ENCODE peak calls at places on chromosomes 12 and 14, in eight cellular contexts. E, R, A, G, P, L, V and Q are unnamed samples.

GRCh38 chr12:73598626-73599025 is 939.0 kb upstream of the ATXN7L3B start:
- DNase-seq in E (no peak), R (no peak), A (peak; percentile 14), G (no peak), P (no peak), L (no peak), V (no peak), Q (no peak)

GRCh38 chr14:105491366-105492006 is 440 bp downstream of the TEDC1 start:
- DNase-seq in E (peak; percentile 83), R (no peak), A (peak; percentile 73), G (peak; percentile 74), P (peak; percentile 78), L (peak; percentile 68), V (peak; percentile 96), Q (peak; percentile 74)

GRCh38 chr14:88198441-88198840 is 124.6 kb downstream of the KCNK10 start:
- DNase-seq in E (no peak), R (no peak), A (no peak), G (no peak), P (no peak), L (no peak), V (no peak), Q (no peak)

GRCh38 chr12:114902665-114903393 is 218.9 kb upstream of the TBX3 start:
- DNase-seq in E (no peak), R (peak; percentile 81), A (peak; percentile 5), G (no peak), P (no peak), L (peak; percentile 95), V (no peak), Q (no peak)

GRCh38 chr12:95258146-95258545 is 40.5 kb downstream of the VEZT start:
- DNase-seq in E (no peak), R (no peak), A (peak; percentile 59), G (no peak), P (no peak), L (peak; percentile 21), V (no peak), Q (no peak)

GRCh38 chr14:72855913-72856312 is 38.0 kb downstream of the DPF3 start:
- DNase-seq in E (no peak), R (no peak), A (peak; percentile 58), G (no peak), P (no peak), L (peak; percentile 37), V (no peak), Q (peak; percentile 39)

GRCh38 chr14:30657606-30658163 is 35.6 kb downstream of the SCFD1 start:
- DNase-seq in E (no peak), R (no peak), A (peak; percentile 9), G (no peak), P (peak; percentile 3), L (peak; percentile 14), V (no peak), Q (peak; percentile 17)

GRCh38 chr12:102067574-102068258 is 5.9 kb upstream of the WASHC3 start:
- DNase-seq in E (no peak), R (no peak), A (no peak), G (no peak), P (no peak), L (peak; percentile 86), V (no peak), Q (no peak)

GRCh38 chr12:57434517-57435223 is at the start of gene INHBC:
- DNase-seq in E (no peak), R (no peak), A (no peak), G (no peak), P (no peak), L (no peak), V (no peak), Q (no peak)

GRCh38 chr12:25830456-25830855 is 128.0 kb upstream of the RASSF8 start:
- DNase-seq in E (no peak), R (no peak), A (no peak), G (no peak), P (no peak), L (peak; percentile 88), V (no peak), Q (no peak)

DNA sequence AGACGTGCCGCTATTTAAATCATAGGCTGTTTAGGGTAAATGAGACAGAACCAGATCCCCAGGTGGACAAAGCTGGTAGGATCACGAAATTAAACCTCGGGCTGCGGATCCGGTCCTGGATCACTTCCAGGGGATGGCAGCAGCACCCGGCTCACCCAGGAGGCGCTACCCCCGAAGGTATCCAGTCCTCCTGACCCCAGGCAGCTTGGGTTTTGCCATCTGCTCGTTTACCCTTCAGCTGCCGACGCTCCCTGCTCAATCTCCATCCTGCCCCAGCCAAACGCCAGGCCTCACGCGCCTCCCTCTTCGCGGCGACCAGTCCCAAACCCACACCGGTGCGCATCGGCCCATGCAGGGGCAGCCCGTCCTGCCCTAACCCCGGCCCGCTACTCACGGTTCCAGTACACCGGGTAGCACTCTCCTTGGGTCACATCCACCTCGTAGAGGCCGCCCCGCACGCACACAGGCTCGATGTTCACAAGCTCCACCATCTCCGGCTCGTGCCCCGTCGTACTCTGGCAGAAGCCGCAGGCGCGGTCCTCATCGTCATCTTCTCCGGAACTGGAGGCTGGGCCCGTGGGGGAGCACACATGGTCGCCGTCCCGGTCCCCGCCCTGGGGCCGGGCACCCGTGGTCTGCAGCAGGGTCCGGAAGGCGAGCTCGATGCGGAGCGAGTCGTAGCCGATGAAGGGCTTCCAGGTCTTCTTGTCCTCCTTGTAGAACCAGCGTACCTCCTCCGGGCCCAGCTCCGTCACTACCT is 1.1 kb downstream of the DDHD1 start:
- DNase-seq in E (peak; percentile 71), R (no peak), A (peak; percentile 62), G (peak; percentile 53), P (peak; percentile 89), L (peak; percentile 46), V (peak; percentile 64), Q (peak; percentile 73)
- TF ChIP-seq CTCF in E (peak; percentile 30), R (no peak), A (peak; percentile 18), G (no peak), P (peak; percentile 14), L (peak; percentile 22), V (no peak), Q (no peak)

GRCh38 chr14:74048291-74048690 is 29.1 kb downstream of the BBOF1 start:
- DNase-seq in E (no peak), R (no peak), A (peak; percentile 68), G (peak; percentile 27), P (peak; percentile 24), L (no peak), V (no peak), Q (peak; percentile 27)
- TF ChIP-seq CTCF in E (no peak), R (peak; percentile 37), A (no peak), G (no peak), P (no peak), L (no peak), V (no peak), Q (no peak)

DNA sequence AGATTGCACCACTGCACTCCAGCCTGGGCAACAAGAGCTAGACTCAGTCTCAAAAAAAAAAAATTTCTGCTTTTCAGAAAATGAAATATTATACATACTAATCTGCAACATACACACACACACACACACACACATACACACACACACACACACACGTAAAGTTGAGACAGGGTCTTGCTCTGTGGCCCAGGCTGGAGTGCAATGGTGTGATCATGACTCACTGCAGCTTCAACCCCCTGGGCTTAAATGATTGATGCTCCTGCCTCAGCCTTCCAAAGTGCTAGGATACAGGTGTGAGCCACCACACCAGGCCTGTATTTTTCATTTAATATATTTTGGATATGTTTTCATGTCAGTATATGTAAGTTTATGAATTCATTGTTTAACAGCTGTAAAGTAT is 18.8 kb upstream of the WDR20 start:
- DNase-seq in E (no peak), R (no peak), A (no peak), G (no peak), P (no peak), L (no peak), V (no peak), Q (no peak)
- TF ChIP-seq CTCF in E (no peak), R (no peak), A (no peak), G (no peak), P (no peak), L (no peak), V (no peak), Q (no peak)

DNA sequence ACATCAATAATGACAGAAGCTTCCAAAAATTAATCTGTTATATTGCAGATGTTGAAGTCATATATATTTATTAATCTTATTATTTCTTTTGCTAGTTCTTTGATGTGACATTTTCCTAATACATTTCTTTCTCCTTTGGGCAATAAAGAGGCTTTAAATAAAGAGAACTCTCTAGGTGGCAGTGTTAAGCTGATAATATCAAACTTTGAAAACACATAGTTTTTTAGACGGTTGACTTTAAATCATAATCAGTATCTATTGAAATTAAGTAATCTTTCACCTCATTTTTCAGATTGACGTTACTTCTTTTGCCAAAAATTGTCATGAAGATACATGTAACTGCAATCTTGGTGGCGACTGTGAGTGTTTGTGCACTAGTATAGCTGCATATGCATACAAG is 130.9 kb upstream of the PTPRQ start:
- DNase-seq in E (no peak), R (no peak), A (no peak), G (no peak), P (no peak), L (peak; percentile 8), V (no peak), Q (no peak)
- TF ChIP-seq CTCF in E (no peak), R (no peak), A (no peak), G (peak; percentile 10), P (peak; percentile 49), L (peak; percentile 22), V (no peak), Q (peak; percentile 11)

GRCh38 chr12:54138219-54138618 is 50.6 kb downstream of the SMUG1 start:
- DNase-seq in E (no peak), R (no peak), A (no peak), G (no peak), P (no peak), L (no peak), V (no peak), Q (no peak)
- TF ChIP-seq CTCF in E (no peak), R (no peak), A (no peak), G (no peak), P (peak; percentile 16), L (no peak), V (peak; percentile 19), Q (no peak)

GRCh38 chr14:68944162-68944561 is 34.9 kb downstream of the ACTN1 start:
- DNase-seq in E (no peak), R (no peak), A (no peak), G (no peak), P (no peak), L (no peak), V (no peak), Q (no peak)

GRCh38 chr14:68947802-68948201 is 31.3 kb downstream of the ACTN1 start:
- DNase-seq in E (no peak), R (no peak), A (peak; percentile 59), G (no peak), P (no peak), L (peak; percentile 84), V (no peak), Q (peak; percentile 86)

GRCh38 chr14:68946423-68946822 is 32.7 kb downstream of the ACTN1 start:
- DNase-seq in E (no peak), R (no peak), A (no peak), G (no peak), P (no peak), L (no peak), V (no peak), Q (no peak)

GRCh38 chr14:68945190-68945584 is 33.9 kb downstream of the ACTN1 start:
- DNase-seq in E (no peak), R (no peak), A (no peak), G (no peak), P (no peak), L (no peak), V (no peak), Q (no peak)

GRCh38 chr14:68945585-68946289 is 33.4 kb downstream of the ACTN1 start:
- DNase-seq in E (no peak), R (no peak), A (no peak), G (no peak), P (no peak), L (no peak), V (no peak), Q (no peak)
- TF ChIP-seq CTCF in E (no peak), R (no peak), A (no peak), G (no peak), P (no peak), L (no peak), V (no peak), Q (no peak)